ENCODE peak calls at places on chromosomes 11 and 22, in five cellular contexts. One of them, this sample, is unnamed.

GRCh38 chr11:117998664-117999353 is 12.6 kb downstream of the IL10RA start:
- DNase-seq in AG09309: no peak
- DNase-seq in foreskin fibroblast: no peak
- DNase-seq in fibroblast of lung: no peak
- DNase-seq in AG04450: no peak
- DNase-seq in this sample: no peak

GRCh38 chr11:67022341-67022933 is 497 bp upstream of the SYT12 start:
- DNase-seq in foreskin fibroblast: peak
- DNase-seq in fibroblast of lung: peak
- DNase-seq in AG04450: peak
- DNase-seq in AG09309: no peak
- DNase-seq in this sample: peak

GRCh38 chr11:76233936-76234703 is 27.8 kb upstream of the WNT11 start:
- DNase-seq in foreskin fibroblast: peak
- DNase-seq in AG04450: no peak
- DNase-seq in AG09309: no peak
- DNase-seq in fibroblast of lung: peak
- DNase-seq in this sample: peak

GRCh38 chr11:102914238-102915043 is 39.7 kb upstream of the MMP12 start:
- DNase-seq in foreskin fibroblast: peak
- DNase-seq in fibroblast of lung: peak
- DNase-seq in AG04450: peak
- DNase-seq in AG09309: no peak
- DNase-seq in this sample: no peak

GRCh38 chr22:21446128-21446826 is 20.9 kb upstream of the TMEM191C start:
- DNase-seq in AG04450: no peak
- DNase-seq in AG09309: no peak
- DNase-seq in foreskin fibroblast: no peak
- DNase-seq in fibroblast of lung: no peak
- DNase-seq in this sample: peak

GRCh38 chr11:35971841-35972422 is 28.1 kb downstream of the LDLRAD3 start:
- DNase-seq in AG09309: no peak
- DNase-seq in foreskin fibroblast: no peak
- DNase-seq in fibroblast of lung: no peak
- DNase-seq in AG04450: no peak
- DNase-seq in this sample: no peak

GRCh38 chr11:29018631-29019030 is 910.4 kb downstream of the METTL15 start:
- DNase-seq in AG04450: peak
- DNase-seq in fibroblast of lung: peak
- DNase-seq in foreskin fibroblast: peak
- DNase-seq in AG09309: peak
- DNase-seq in this sample: no peak

GRCh38 chr11:128226106-128226716 is 361.1 kb downstream of the ETS1 start:
- DNase-seq in AG04450: no peak
- DNase-seq in AG09309: no peak
- DNase-seq in fibroblast of lung: no peak
- DNase-seq in foreskin fibroblast: no peak
- DNase-seq in this sample: no peak

GRCh38 chr11:69662021-69662698 is 13.0 kb downstream of the LTO1 start:
- DNase-seq in fibroblast of lung: no peak
- DNase-seq in AG09309: no peak
- DNase-seq in foreskin fibroblast: no peak
- DNase-seq in AG04450: no peak
- DNase-seq in this sample: no peak

GRCh38 chr11:28615542-28615941 is 507.4 kb downstream of the METTL15 start:
- DNase-seq in foreskin fibroblast: no peak
- DNase-seq in AG09309: no peak
- DNase-seq in AG04450: no peak
- DNase-seq in fibroblast of lung: no peak
- DNase-seq in this sample: no peak

GRCh38 chr22:26642465-26643367 is 14.7 kb upstream of the MIAT start:
- DNase-seq in AG04450: no peak
- DNase-seq in AG09309: no peak
- DNase-seq in foreskin fibroblast: no peak
- DNase-seq in fibroblast of lung: no peak
- DNase-seq in this sample: no peak

GRCh38 chr11:93389737-93390136 is 59.2 kb downstream of the DEUP1 start:
- DNase-seq in foreskin fibroblast: no peak
- DNase-seq in AG04450: no peak
- DNase-seq in AG09309: no peak
- DNase-seq in fibroblast of lung: no peak
- DNase-seq in this sample: no peak

GRCh38 chr11:69700278-69701140 is 3.3 kb downstream of the FGF19 start:
- DNase-seq in AG04450: no peak
- DNase-seq in foreskin fibroblast: peak
- DNase-seq in AG09309: no peak
- DNase-seq in fibroblast of lung: peak
- DNase-seq in this sample: peak

GRCh38 chr11:61616443-61616842 is 35.6 kb upstream of the SYT7 start:
- DNase-seq in AG09309: no peak
- DNase-seq in fibroblast of lung: peak
- DNase-seq in foreskin fibroblast: peak
- DNase-seq in AG04450: no peak
- DNase-seq in this sample: no peak

GRCh38 chr11:27926981-27927481 is 180.9 kb downstream of the KIF18A start:
- DNase-seq in AG04450: no peak
- DNase-seq in fibroblast of lung: peak
- DNase-seq in foreskin fibroblast: peak
- DNase-seq in AG09309: peak
- DNase-seq in this sample: no peak

GRCh38 chr11:59573216-59573615 is 42.4 kb downstream of the OSBP start:
- DNase-seq in foreskin fibroblast: peak
- DNase-seq in AG04450: peak
- DNase-seq in AG09309: no peak
- DNase-seq in fibroblast of lung: peak
- DNase-seq in this sample: no peak

GRCh38 chr11:70541176-70541575 is 142.8 kb downstream of the CTTN start:
- DNase-seq in AG09309: no peak
- DNase-seq in AG04450: no peak
- DNase-seq in fibroblast of lung: no peak
- DNase-seq in foreskin fibroblast: no peak
- DNase-seq in this sample: no peak

GRCh38 chr11:113553905-113554304 is 78.7 kb upstream of the DRD2 start:
- DNase-seq in AG04450: no peak
- DNase-seq in foreskin fibroblast: no peak
- DNase-seq in fibroblast of lung: no peak
- DNase-seq in AG09309: no peak
- DNase-seq in this sample: no peak
- TF ChIP-seq CTCF in AG04450: no peak
- TF ChIP-seq CTCF in foreskin fibroblast: no peak
- TF ChIP-seq CTCF in fibroblast of lung: no peak
- TF ChIP-seq CTCF in AG09309: no peak
- TF ChIP-seq CTCF in this sample: no peak

GRCh38 chr11:111512296-111513239 is at the start of gene BTG4:
- DNase-seq in fibroblast of lung: no peak
- DNase-seq in AG04450: no peak
- DNase-seq in foreskin fibroblast: peak
- DNase-seq in AG09309: no peak
- DNase-seq in this sample: no peak
- TF ChIP-seq CTCF in fibroblast of lung: peak
- TF ChIP-seq CTCF in AG04450: peak
- TF ChIP-seq CTCF in foreskin fibroblast: no peak
- TF ChIP-seq CTCF in AG09309: no peak
- TF ChIP-seq CTCF in this sample: no peak

DNA sequence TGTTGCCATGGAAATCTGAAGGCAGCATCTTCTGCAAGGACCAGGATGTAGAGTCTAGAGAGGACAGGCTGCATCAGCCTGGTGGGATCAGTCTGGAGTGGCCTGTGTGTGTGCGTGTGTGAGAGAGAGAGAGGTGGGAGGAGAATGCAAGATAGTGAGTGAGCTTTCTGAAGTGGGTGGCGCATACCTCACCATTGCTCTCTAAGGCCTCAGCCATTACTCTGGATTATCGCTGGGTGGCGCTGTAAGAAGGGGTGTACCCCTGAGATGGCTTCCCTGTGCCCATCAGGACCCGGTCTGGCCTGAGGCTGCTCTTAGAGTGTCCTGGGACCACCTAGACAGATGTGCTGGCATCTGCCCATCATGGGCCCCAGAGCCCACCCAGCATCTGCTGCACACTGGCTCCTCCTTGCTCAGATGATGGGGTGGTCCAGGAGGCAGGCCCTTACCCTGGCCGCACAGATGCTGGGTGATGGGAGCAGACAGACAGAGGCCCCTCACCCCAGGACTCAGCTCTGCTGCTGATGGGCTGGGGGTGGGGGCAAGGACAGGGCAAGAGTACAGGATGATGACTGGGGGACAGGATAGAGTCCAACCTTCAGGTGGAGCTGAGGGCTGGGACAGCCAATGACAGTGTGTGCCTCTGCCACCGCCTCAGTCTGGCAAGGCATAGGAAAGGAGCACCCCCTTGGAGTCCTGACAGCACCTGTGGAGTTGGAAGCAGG is 25.7 kb upstream of the TUB start:
- DNase-seq in fibroblast of lung: no peak
- DNase-seq in AG09309: no peak
- DNase-seq in AG04450: no peak
- DNase-seq in foreskin fibroblast: no peak
- DNase-seq in this sample: no peak
- TF ChIP-seq CTCF in fibroblast of lung: no peak
- TF ChIP-seq CTCF in AG09309: peak
- TF ChIP-seq CTCF in AG04450: peak
- TF ChIP-seq CTCF in foreskin fibroblast: no peak
- TF ChIP-seq CTCF in this sample: no peak

GRCh38 chr11:1563697-1564534 is 8.2 kb downstream of the DUSP8 start:
- DNase-seq in AG04450: no peak
- DNase-seq in fibroblast of lung: no peak
- DNase-seq in AG09309: no peak
- DNase-seq in foreskin fibroblast: no peak
- DNase-seq in this sample: peak
- TF ChIP-seq CTCF in AG04450: no peak
- TF ChIP-seq CTCF in fibroblast of lung: no peak
- TF ChIP-seq CTCF in AG09309: no peak
- TF ChIP-seq CTCF in foreskin fibroblast: no peak
- TF ChIP-seq CTCF in this sample: no peak

DNA sequence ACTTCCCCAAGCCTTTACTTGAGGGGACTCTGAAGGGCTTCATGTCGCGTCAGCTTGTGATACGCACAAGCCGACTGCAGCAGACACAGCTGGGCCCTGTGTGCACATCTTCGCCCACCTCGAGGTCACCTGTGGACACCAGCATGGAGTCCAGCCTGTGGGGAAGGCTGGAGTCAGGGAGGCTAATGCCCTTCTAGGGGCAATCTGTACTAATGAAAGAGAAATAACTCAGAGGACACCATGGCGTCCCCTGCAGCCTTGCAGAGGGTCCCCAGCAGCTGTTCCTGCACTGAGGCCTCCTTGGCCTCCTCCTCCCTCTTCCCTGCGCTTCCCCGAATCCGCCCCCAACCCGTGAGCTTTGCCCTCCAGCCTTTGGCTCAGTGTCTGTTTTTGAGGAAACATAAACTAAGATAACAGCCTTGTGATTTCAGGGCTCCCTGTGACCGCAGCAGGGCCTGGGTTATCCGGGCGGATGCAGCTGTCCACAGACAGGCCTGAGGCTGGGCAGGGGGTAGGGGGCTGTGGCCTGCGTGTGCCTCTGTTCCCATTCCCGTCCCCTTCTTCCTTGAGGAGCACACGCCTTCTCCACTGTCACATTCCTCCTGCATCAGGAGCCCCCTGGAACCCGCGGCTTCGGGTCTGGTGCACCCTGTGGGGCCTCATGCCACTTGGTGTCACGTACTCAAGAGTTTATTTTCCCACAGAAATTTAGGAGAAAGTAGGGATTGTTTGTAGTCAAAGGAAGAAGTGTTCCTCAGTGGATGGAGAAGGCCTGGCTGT is 25.0 kb downstream of the KRTAP5-5 start:
- DNase-seq in AG04450: no peak
- DNase-seq in AG09309: no peak
- DNase-seq in fibroblast of lung: no peak
- DNase-seq in foreskin fibroblast: no peak
- DNase-seq in this sample: no peak
- TF ChIP-seq CTCF in AG04450: no peak
- TF ChIP-seq CTCF in AG09309: no peak
- TF ChIP-seq CTCF in fibroblast of lung: no peak
- TF ChIP-seq CTCF in foreskin fibroblast: no peak
- TF ChIP-seq CTCF in this sample: no peak

This sample was measured in pancreas.